ENCODE peak calls at places on chromosome X, in eight cellular contexts. One of them, this sample, is unnamed.

GRCh38 chrX:111467896-111468295 is 43.5 kb upstream of the SERTM2 start:
- DNase-seq in SK-N-SH: no peak
- DNase-seq in tibial nerve: no peak
- DNase-seq in GM12878: no peak
- DNase-seq in K562: no peak
- DNase-seq in transverse colon: no peak
- DNase-seq in sigmoid colon: peak
- DNase-seq in A549: no peak
- DNase-seq in this sample: peak

GRCh38 chrX:150587585-150588503 is 19.4 kb downstream of the MTM1 start:
- DNase-seq in GM12878: no peak
- DNase-seq in K562: peak
- DNase-seq in transverse colon: no peak
- DNase-seq in A549: peak
- DNase-seq in sigmoid colon: no peak
- DNase-seq in tibial nerve: peak
- DNase-seq in SK-N-SH: peak
- DNase-seq in this sample: no peak

GRCh38 chrX:3526749-3527148 is 180.3 kb upstream of the MXRA5 start:
- DNase-seq in GM12878: no peak
- DNase-seq in tibial nerve: no peak
- DNase-seq in K562: no peak
- DNase-seq in transverse colon: no peak
- DNase-seq in A549: no peak
- DNase-seq in SK-N-SH: no peak
- DNase-seq in sigmoid colon: no peak
- DNase-seq in this sample: no peak

GRCh38 chrX:107563851-107564250 is 64.5 kb upstream of the PRPS1 start:
- DNase-seq in K562: no peak
- DNase-seq in GM12878: no peak
- DNase-seq in SK-N-SH: no peak
- DNase-seq in A549: no peak
- DNase-seq in sigmoid colon: no peak
- DNase-seq in tibial nerve: no peak
- DNase-seq in transverse colon: no peak
- DNase-seq in this sample: no peak

GRCh38 chrX:16970977-16971376 is 24.5 kb downstream of the REPS2 start:
- DNase-seq in K562: no peak
- DNase-seq in tibial nerve: no peak
- DNase-seq in SK-N-SH: no peak
- DNase-seq in sigmoid colon: no peak
- DNase-seq in transverse colon: no peak
- DNase-seq in A549: no peak
- DNase-seq in GM12878: no peak
- DNase-seq in this sample: no peak

GRCh38 chrX:150770623-150771022 is 77.4 kb downstream of the MTMR1 start:
- DNase-seq in transverse colon: no peak
- DNase-seq in SK-N-SH: no peak
- DNase-seq in A549: no peak
- DNase-seq in K562: no peak
- DNase-seq in sigmoid colon: no peak
- DNase-seq in GM12878: no peak
- DNase-seq in tibial nerve: no peak
- DNase-seq in this sample: no peak

GRCh38 chrX:24285082-24285481 is 28.8 kb downstream of the SUPT20HL2 start:
- DNase-seq in tibial nerve: no peak
- DNase-seq in SK-N-SH: no peak
- DNase-seq in GM12878: no peak
- DNase-seq in K562: no peak
- DNase-seq in sigmoid colon: no peak
- DNase-seq in transverse colon: no peak
- DNase-seq in A549: peak
- DNase-seq in this sample: no peak

GRCh38 chrX:30147996-30148643 is 67.2 kb upstream of the MAGEB2 start:
- DNase-seq in transverse colon: no peak
- DNase-seq in tibial nerve: no peak
- DNase-seq in sigmoid colon: no peak
- DNase-seq in A549: no peak
- DNase-seq in SK-N-SH: no peak
- DNase-seq in GM12878: no peak
- DNase-seq in K562: no peak
- DNase-seq in this sample: no peak

GRCh38 chrX:17547658-17548057 is 172.7 kb downstream of the NHS start:
- DNase-seq in transverse colon: peak
- DNase-seq in tibial nerve: peak
- DNase-seq in A549: peak
- DNase-seq in K562: peak
- DNase-seq in sigmoid colon: peak
- DNase-seq in SK-N-SH: no peak
- DNase-seq in GM12878: peak
- DNase-seq in this sample: no peak

GRCh38 chrX:153685179-153685536 is 2.6 kb upstream of the SLC6A8 start:
- DNase-seq in sigmoid colon: peak
- DNase-seq in K562: no peak
- DNase-seq in GM12878: no peak
- DNase-seq in tibial nerve: no peak
- DNase-seq in transverse colon: no peak
- DNase-seq in A549: no peak
- DNase-seq in SK-N-SH: peak
- DNase-seq in this sample: no peak

GRCh38 chrX:132044953-132045352 is 21.9 kb downstream of the STK26 start:
- DNase-seq in sigmoid colon: no peak
- DNase-seq in GM12878: no peak
- DNase-seq in tibial nerve: no peak
- DNase-seq in SK-N-SH: no peak
- DNase-seq in K562: peak
- DNase-seq in transverse colon: no peak
- DNase-seq in A549: no peak
- DNase-seq in this sample: no peak

GRCh38 chrX:72308566-72309296 is 3.0 kb upstream of the CITED1 start:
- DNase-seq in sigmoid colon: peak
- DNase-seq in transverse colon: peak
- DNase-seq in K562: peak
- DNase-seq in tibial nerve: peak
- DNase-seq in GM12878: no peak
- DNase-seq in A549: peak
- DNase-seq in SK-N-SH: peak
- DNase-seq in this sample: no peak

GRCh38 chrX:40171513-40172168 is 73.9 kb upstream of the BCOR start:
- DNase-seq in A549: no peak
- DNase-seq in transverse colon: no peak
- DNase-seq in tibial nerve: no peak
- DNase-seq in K562: peak
- DNase-seq in SK-N-SH: no peak
- DNase-seq in GM12878: no peak
- DNase-seq in sigmoid colon: peak
- DNase-seq in this sample: peak

GRCh38 chrX:40169193-40170086 is 71.7 kb upstream of the BCOR start:
- DNase-seq in GM12878: no peak
- DNase-seq in A549: peak
- DNase-seq in sigmoid colon: peak
- DNase-seq in transverse colon: peak
- DNase-seq in K562: peak
- DNase-seq in tibial nerve: no peak
- DNase-seq in SK-N-SH: peak
- DNase-seq in this sample: peak

GRCh38 chrX:40172980-40173661 is 75.4 kb upstream of the BCOR start:
- DNase-seq in GM12878: no peak
- DNase-seq in transverse colon: no peak
- DNase-seq in A549: no peak
- DNase-seq in sigmoid colon: no peak
- DNase-seq in K562: no peak
- DNase-seq in SK-N-SH: no peak
- DNase-seq in tibial nerve: no peak
- DNase-seq in this sample: peak

GRCh38 chrX:40172169-40172979 is 74.6 kb upstream of the BCOR start:
- DNase-seq in K562: peak
- DNase-seq in SK-N-SH: no peak
- DNase-seq in GM12878: no peak
- DNase-seq in sigmoid colon: peak
- DNase-seq in A549: no peak
- DNase-seq in tibial nerve: no peak
- DNase-seq in transverse colon: peak
- DNase-seq in this sample: peak

GRCh38 chrX:40170830-40171512 is 73.2 kb upstream of the BCOR start:
- DNase-seq in sigmoid colon: no peak
- DNase-seq in tibial nerve: no peak
- DNase-seq in GM12878: no peak
- DNase-seq in SK-N-SH: no peak
- DNase-seq in transverse colon: no peak
- DNase-seq in A549: no peak
- DNase-seq in K562: no peak
- DNase-seq in this sample: no peak
- TF ChIP-seq EP300 in sigmoid colon: no peak
- TF ChIP-seq EP300 in tibial nerve: no peak
- TF ChIP-seq EP300 in GM12878: no peak
- TF ChIP-seq EP300 in SK-N-SH: no peak
- TF ChIP-seq EP300 in transverse colon: no peak
- TF ChIP-seq EP300 in A549: no peak
- TF ChIP-seq EP300 in K562: no peak
- TF ChIP-seq EP300 in this sample: no peak

DNA sequence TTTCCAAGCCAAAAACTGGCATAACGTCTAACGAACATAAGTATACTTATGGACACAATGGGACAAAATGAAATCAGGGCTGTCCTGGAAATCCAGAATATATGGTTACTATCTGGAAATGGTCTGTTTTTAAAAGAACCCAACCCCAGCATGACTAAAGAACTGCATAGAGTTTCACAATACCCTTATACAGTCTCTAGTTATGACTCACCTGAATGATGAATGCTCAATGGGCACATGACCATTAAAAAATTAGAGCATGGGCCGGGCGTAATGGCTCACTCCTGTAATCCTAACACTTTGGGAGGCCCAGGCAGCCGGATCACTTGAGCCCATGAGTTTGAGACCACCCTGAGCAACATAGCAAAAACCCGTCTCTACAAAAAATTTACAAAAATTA is 31.8 kb downstream of the AMMECR1 start:
- DNase-seq in SK-N-SH: no peak
- DNase-seq in A549: peak
- DNase-seq in K562: no peak
- DNase-seq in transverse colon: no peak
- DNase-seq in GM12878: no peak
- DNase-seq in sigmoid colon: peak
- DNase-seq in tibial nerve: no peak
- DNase-seq in this sample: no peak
- TF ChIP-seq EP300 in SK-N-SH: no peak
- TF ChIP-seq EP300 in A549: peak
- TF ChIP-seq EP300 in K562: no peak
- TF ChIP-seq EP300 in transverse colon: no peak
- TF ChIP-seq EP300 in GM12878: no peak
- TF ChIP-seq EP300 in sigmoid colon: no peak
- TF ChIP-seq EP300 in tibial nerve: no peak
- TF ChIP-seq EP300 in this sample: no peak

GRCh38 chrX:122906726-122907125 is 277.4 kb upstream of the GRIA3 start:
- DNase-seq in tibial nerve: no peak
- DNase-seq in A549: no peak
- DNase-seq in sigmoid colon: no peak
- DNase-seq in K562: no peak
- DNase-seq in transverse colon: no peak
- DNase-seq in SK-N-SH: no peak
- DNase-seq in GM12878: no peak
- DNase-seq in this sample: no peak
- TF ChIP-seq EP300 in tibial nerve: no peak
- TF ChIP-seq EP300 in A549: no peak
- TF ChIP-seq EP300 in sigmoid colon: no peak
- TF ChIP-seq EP300 in K562: no peak
- TF ChIP-seq EP300 in transverse colon: no peak
- TF ChIP-seq EP300 in SK-N-SH: no peak
- TF ChIP-seq EP300 in GM12878: no peak
- TF ChIP-seq EP300 in this sample: no peak

GRCh38 chrX:63747331-63747730 is 37.7 kb downstream of the ARHGEF9 start:
- DNase-seq in A549: no peak
- DNase-seq in tibial nerve: no peak
- DNase-seq in GM12878: no peak
- DNase-seq in sigmoid colon: no peak
- DNase-seq in SK-N-SH: no peak
- DNase-seq in K562: no peak
- DNase-seq in transverse colon: no peak
- DNase-seq in this sample: no peak
- TF ChIP-seq EP300 in A549: no peak
- TF ChIP-seq EP300 in tibial nerve: no peak
- TF ChIP-seq EP300 in GM12878: no peak
- TF ChIP-seq EP300 in sigmoid colon: no peak
- TF ChIP-seq EP300 in SK-N-SH: no peak
- TF ChIP-seq EP300 in K562: no peak
- TF ChIP-seq EP300 in transverse colon: no peak
- TF ChIP-seq EP300 in this sample: no peak

DNA sequence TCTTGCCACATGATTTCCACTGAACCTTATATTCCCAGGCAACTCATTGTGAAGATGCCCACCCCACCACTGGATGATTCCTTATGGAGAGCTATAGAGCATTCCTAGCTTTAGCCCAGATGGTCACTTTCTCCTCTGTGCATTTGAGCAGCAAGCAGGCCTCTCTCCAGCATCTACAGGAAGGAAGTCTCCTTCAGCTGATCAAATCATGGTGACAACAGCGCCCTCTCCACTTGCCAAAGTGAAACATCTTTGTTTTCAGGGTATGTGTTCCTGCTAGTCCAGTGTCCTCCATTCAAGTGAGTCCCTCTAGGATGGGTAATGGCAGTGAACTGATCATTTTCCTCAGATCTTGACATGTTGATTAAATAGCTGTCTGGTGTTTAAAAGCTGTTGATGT is 10.9 kb upstream of the SYTL5 start:
- DNase-seq in transverse colon: no peak
- DNase-seq in GM12878: no peak
- DNase-seq in K562: no peak
- DNase-seq in sigmoid colon: no peak
- DNase-seq in A549: peak
- DNase-seq in tibial nerve: no peak
- DNase-seq in SK-N-SH: no peak
- DNase-seq in this sample: no peak
- TF ChIP-seq EP300 in transverse colon: no peak
- TF ChIP-seq EP300 in GM12878: no peak
- TF ChIP-seq EP300 in K562: no peak
- TF ChIP-seq EP300 in sigmoid colon: no peak
- TF ChIP-seq EP300 in A549: no peak
- TF ChIP-seq EP300 in tibial nerve: no peak
- TF ChIP-seq EP300 in SK-N-SH: no peak
- TF ChIP-seq EP300 in this sample: no peak

This sample was measured in suprapubic skin.